ENCODE peak calls at places on chromosomes 3 and 15, in seven cellular contexts. T, E, Y, A, D, V and M are unnamed samples.
A peak's percentile ranks its signal among the peaks of the same experiment; 100 is the strongest.

GRCh38 chr3:194536883-194537637 is 50.3 kb upstream of the ATP13A3 start:
- DNase-seq in T (no peak), E (no peak), V (no peak), D (peak; percentile 72), A (no peak), Y (no peak), M (peak; percentile 28)

GRCh38 chr3:129118745-129119144 is 2.9 kb downstream of the RAB43 start:
- DNase-seq in T (no peak), V (no peak), Y (no peak), D (no peak), E (no peak), A (no peak), M (no peak)

GRCh38 chr3:111547645-111548044 is 5.6 kb downstream of the CD96 start:
- DNase-seq in Y (no peak), V (no peak), T (no peak), E (no peak), D (no peak), A (no peak), M (no peak)

GRCh38 chr3:45464336-45464809 is 76.0 kb downstream of the LARS2 start:
- DNase-seq in V (no peak), D (no peak), A (peak; percentile 43), T (peak; percentile 87), E (peak; percentile 19), Y (no peak), M (no peak)

GRCh38 chr3:37295925-37296324 is 121.5 kb upstream of the LRRFIP2 start:
- DNase-seq in E (no peak), Y (no peak), V (no peak), T (no peak), D (peak; percentile 35), A (peak; percentile 50), M (no peak)

GRCh38 chr3:195751584-195751983 is 30.8 kb downstream of the MUC20 start:
- DNase-seq in E (no peak), T (no peak), Y (no peak), D (no peak), A (no peak), V (no peak), M (no peak)

GRCh38 chr15:74897300-74897701 is 7.5 kb downstream of the MPI start:
- DNase-seq in A (no peak), E (no peak), V (no peak), D (no peak), Y (no peak), T (no peak), M (no peak)

GRCh38 chr3:48267782-48268181 is 26.9 kb downstream of the ZNF589 start:
- DNase-seq in A (no peak), T (no peak), V (no peak), Y (no peak), D (peak; percentile 27), E (no peak), M (no peak)

GRCh38 chr15:85404156-85404921 is 23.9 kb downstream of the AKAP13 start:
- DNase-seq in A (no peak), V (no peak), T (no peak), D (no peak), E (no peak), Y (no peak), M (no peak)

GRCh38 chr3:150345021-150345538 is 63.0 kb upstream of the TSC22D2 start:
- DNase-seq in T (peak; percentile 81), V (peak; percentile 67), Y (no peak), E (no peak), D (peak; percentile 91), A (no peak), M (no peak)

GRCh38 chr3:69116897-69117296 is 5.5 kb downstream of the LMOD3 start:
- DNase-seq in A (no peak), E (peak; percentile 18), V (no peak), D (no peak), Y (no peak), T (no peak), M (no peak)

GRCh38 chr3:191774485-191774884 is 313.5 kb downstream of the PYDC2 start:
- DNase-seq in V (peak; percentile 9), E (no peak), T (no peak), D (peak; percentile 80), Y (no peak), A (no peak), M (peak; percentile 88)

GRCh38 chr3:56762718-56763117 is 39.0 kb downstream of the ARHGEF3 start:
- DNase-seq in T (no peak), D (no peak), A (no peak), V (no peak), Y (no peak), E (no peak), M (no peak)

GRCh38 chr3:182135056-182135455 is 423.3 kb downstream of the SOX2 start:
- DNase-seq in Y (no peak), A (no peak), D (no peak), E (no peak), V (no peak), T (no peak), M (no peak)

GRCh38 chr3:68057637-68058320 is 403.4 kb upstream of the SUCLG2 start:
- DNase-seq in E (no peak), A (no peak), D (no peak), T (no peak), Y (no peak), V (no peak), M (no peak)

GRCh38 chr3:71537211-71537611 is 46.3 kb downstream of the FOXP1 start:
- DNase-seq in V (peak; percentile 91), A (peak; percentile 96), E (no peak), Y (no peak), T (no peak), D (peak; percentile 98), M (peak; percentile 90)

GRCh38 chr3:127819086-127819485 is 3.2 kb downstream of the MGLL start:
- DNase-seq in Y (no peak), E (no peak), A (no peak), V (no peak), D (no peak), T (no peak), M (no peak)

GRCh38 chr3:78507196-78507984 is 1260.4 kb downstream of the ROBO1 start:
- DNase-seq in V (peak; percentile 21), E (no peak), D (peak; percentile 16), A (no peak), Y (peak; percentile 31), T (no peak), M (no peak)

GRCh38 chr3:142888099-142888483 is 792 bp downstream of the PCOLCE2 start:
- DNase-seq in V (no peak), D (peak; percentile 64), Y (peak; percentile 37), T (peak; percentile 77), A (peak; percentile 38), E (peak; percentile 35), M (no peak)

GRCh38 chr3:73786346-73786807 is 161.6 kb upstream of the PDZRN3 start:
- DNase-seq in V (peak; percentile 88), D (peak; percentile 86), E (no peak), Y (no peak), A (peak; percentile 89), T (no peak), M (peak; percentile 99)

GRCh38 chr3:187274977-187275338 is 16.6 kb downstream of the MASP1 start:
- DNase-seq in E (peak; percentile 22), T (peak; percentile 95), D (peak; percentile 9), Y (peak; percentile 26), A (no peak), V (no peak), M (no peak)

GRCh38 chr3:20837676-20838302 is 651.8 kb upstream of the SGO1 start:
- DNase-seq in A (no peak), T (no peak), V (no peak), Y (no peak), D (peak; percentile 34), E (no peak), M (no peak)

GRCh38 chr3:128760881-128761280 is 34.9 kb downstream of the RAB7A start:
- DNase-seq in Y (no peak), D (no peak), E (no peak), T (no peak), A (peak; percentile 25), V (no peak), M (no peak)

GRCh38 chr3:33099701-33100100 is 2.8 kb upstream of the GLB1 start:
- DNase-seq in V (no peak), A (no peak), Y (no peak), E (no peak), T (no peak), D (no peak), M (no peak)

GRCh38 chr3:16456784-16457415 is 56.6 kb downstream of the RFTN1 start:
- DNase-seq in Y (no peak), A (peak; percentile 94), T (no peak), D (no peak), E (no peak), V (peak; percentile 67), M (peak; percentile 73)

GRCh38 chr15:97745481-97746071 is 214.9 kb upstream of the ARRDC4 start:
- DNase-seq in T (peak; percentile 81), E (peak; percentile 29), Y (peak; percentile 51), D (peak; percentile 69), V (no peak), A (peak; percentile 6), M (no peak)

GRCh38 chr3:169668957-169669681 is 5.6 kb upstream of the MECOM start:
- DNase-seq in T (peak; percentile 93), Y (peak; percentile 86), E (peak; percentile 66), D (peak; percentile 72), V (no peak), A (peak; percentile 75), M (peak; percentile 14)

GRCh38 chr3:40869013-40869412 is 330.3 kb upstream of the CTNNB1 start:
- DNase-seq in Y (no peak), E (no peak), T (no peak), A (no peak), D (no peak), V (no peak), M (no peak)

GRCh38 chr15:99324700-99325099 is 73.4 kb downstream of the LRRC28 start:
- DNase-seq in D (no peak), V (no peak), E (no peak), T (no peak), A (no peak), Y (no peak), M (no peak)

GRCh38 chr15:95880630-95881029 is 449.9 kb upstream of the NR2F2 start:
- DNase-seq in E (no peak), D (no peak), V (no peak), Y (no peak), A (no peak), T (no peak), M (no peak)

GRCh38 chr15:38685686-38686339 is 121.2 kb upstream of the RASGRP1 start:
- DNase-seq in E (no peak), T (no peak), Y (no peak), D (no peak), A (no peak), V (no peak), M (no peak)
- TF ChIP-seq CTCF in E (no peak), T (no peak), Y (no peak), D (no peak), A (no peak), V (no peak), M (no peak)

GRCh38 chr3:53036063-53036619 is 9.7 kb downstream of the SFMBT1 start:
- DNase-seq in V (no peak), Y (no peak), E (no peak), A (no peak), D (no peak), T (peak; percentile 57), M (no peak)
- TF ChIP-seq CTCF in V (no peak), Y (no peak), E (no peak), A (no peak), D (no peak), T (no peak), M (peak; percentile 17)

GRCh38 chr3:163328680-163329079 is 1749.6 kb downstream of the SI start:
- DNase-seq in T (peak; percentile 77), V (no peak), Y (no peak), A (no peak), E (no peak), D (no peak), M (no peak)
- TF ChIP-seq CTCF in T (peak; percentile 75), V (no peak), Y (no peak), A (no peak), E (no peak), D (no peak), M (no peak)

GRCh38 chr3:55609230-55610100 is 122.4 kb upstream of the WNT5A start:
- DNase-seq in V (no peak), T (peak; percentile 79), Y (no peak), E (no peak), D (no peak), A (no peak), M (no peak)
- TF ChIP-seq CTCF in V (no peak), T (peak; percentile 91), Y (no peak), E (peak; percentile 24), D (no peak), A (no peak), M (peak; percentile 47)